ENCODE peak calls at places on chromosomes 7 and 10, in eight cellular contexts. Y, O, M, E, H, D, A and C are unnamed samples.
A peak's percentile ranks its signal among the peaks of the same experiment; 100 is the strongest.

GRCh38 chr10:100065084-100065660 is 16.5 kb downstream of the CPN1 start:
- DNase-seq in Y (no peak), E (no peak), D (no peak), M (no peak), A (no peak), O (no peak), H (no peak), C (no peak)

GRCh38 chr10:72353028-72353962 is 1.4 kb downstream of the DNAJB12 start:
- DNase-seq in Y (no peak), A (no peak), E (no peak), M (no peak), H (no peak), O (peak; percentile 64), D (no peak), C (peak; percentile 48)

GRCh38 chr7:155585532-155585895 is 39.2 kb upstream of the CNPY1 start:
- DNase-seq in Y (no peak), E (no peak), D (no peak), O (no peak), H (no peak), A (no peak), M (no peak), C (no peak)

GRCh38 chr7:79528421-79528820 is 75.0 kb upstream of the MAGI2 start:
- DNase-seq in O (no peak), D (peak; percentile 86), M (no peak), H (no peak), E (no peak), Y (no peak), A (no peak), C (no peak)

GRCh38 chr10:8056891-8057331 is 2.4 kb downstream of the GATA3 start:
- DNase-seq in A (no peak), H (no peak), Y (no peak), O (no peak), E (no peak), D (no peak), M (no peak), C (no peak)

GRCh38 chr10:8045728-8046494 is 8.6 kb upstream of the GATA3 start:
- DNase-seq in M (no peak), O (no peak), H (no peak), Y (no peak), D (no peak), E (no peak), A (no peak), C (no peak)

GRCh38 chr10:6958254-6958653 is 378.2 kb upstream of the PRKCQ start:
- DNase-seq in H (no peak), E (no peak), Y (peak; percentile 67), D (no peak), M (no peak), A (no peak), O (no peak), C (no peak)

GRCh38 chr10:104546756-104547155 is 94.3 kb upstream of the SORCS3 start:
- DNase-seq in O (no peak), Y (no peak), D (no peak), M (no peak), H (no peak), E (no peak), A (no peak), C (no peak)

GRCh38 chr10:18658301-18658991 is 785 bp upstream of the ARL5B start:
- DNase-seq in Y (no peak), D (no peak), H (no peak), E (no peak), A (no peak), O (peak; percentile 61), M (peak; percentile 23), C (peak; percentile 60)

GRCh38 chr10:119355930-119356329 is 148.6 kb downstream of the GRK5 start:
- DNase-seq in O (no peak), Y (no peak), H (no peak), E (no peak), A (no peak), M (no peak), D (no peak), C (no peak)

GRCh38 chr10:58647770-58648169 is 135.1 kb downstream of the BICC1 start:
- DNase-seq in Y (no peak), A (no peak), E (no peak), H (no peak), M (no peak), O (no peak), D (no peak), C (no peak)

GRCh38 chr10:78805176-78805575 is 263.6 kb upstream of the ZMIZ1 start:
- DNase-seq in E (peak; percentile 68), O (no peak), M (peak; percentile 63), H (no peak), A (no peak), D (peak; percentile 68), Y (no peak), C (peak; percentile 99)

GRCh38 chr7:129843982-129844840 is 108.5 kb downstream of the UBE2H start:
- DNase-seq in Y (peak; percentile 20), H (no peak), O (no peak), A (no peak), E (no peak), M (no peak), D (no peak), C (no peak)

GRCh38 chr7:42238709-42239395 is 1.8 kb upstream of the GLI3 start:
- DNase-seq in D (peak; percentile 8), E (no peak), H (no peak), M (peak; percentile 26), O (peak; percentile 66), Y (no peak), A (no peak), C (peak; percentile 78)

GRCh38 chr10:6275022-6275997 is 72.6 kb downstream of the PFKFB3 start:
- DNase-seq in E (no peak), Y (peak; percentile 77), A (peak; percentile 45), H (peak; percentile 17), D (peak; percentile 94), M (peak; percentile 95), O (peak; percentile 91), C (peak; percentile 96)

GRCh38 chr10:102612964-102613275 is 31.4 kb upstream of the TRIM8 start:
- DNase-seq in D (no peak), H (no peak), O (no peak), A (no peak), E (no peak), M (no peak), Y (peak; percentile 71), C (no peak)

GRCh38 chr7:12961910-12962309 is 274.5 kb downstream of the ARL4A start:
- DNase-seq in O (no peak), D (no peak), A (no peak), M (no peak), E (no peak), H (no peak), Y (no peak), C (no peak)

GRCh38 chr10:17454181-17454800 is at the start of gene ST8SIA6:
- DNase-seq in O (peak; percentile 31), H (peak; percentile 39), M (peak; percentile 42), Y (peak; percentile 52), D (peak; percentile 22), E (peak; percentile 74), A (no peak), C (peak; percentile 61)